ENCODE peak calls at places on chromosomes 7 and 10, in ten cellular contexts. N is EL; U is HTR-8/SVneo; J is activated naive CD4-positive, alpha-beta T cell; F is heart right ventricle; Q is stomach; G is left ventricle myocardium superior; H is stimulated activated CD8-positive, alpha-beta memory T cell treated with anti-CD3 and anti-CD28 coated beads, Interleukin-2, amount 100 ng/mL, for 48 hours; Y is retina; M is CD8-positive, alpha-beta T cell. K is an unnamed sample.
A peak's percentile ranks its signal among the peaks of the same experiment; 100 is the strongest.

GRCh38 chr7:16293669-16294425 is 127.5 kb downstream of the CRPPA start:
- DNase-seq in N (no peak), U (no peak), J (no peak), F (no peak), Q (no peak), G (no peak), H (no peak), Y (no peak), M (no peak), K (no peak)

GRCh38 chr10:132434405-132435005 is 37.5 kb downstream of the PWWP2B start:
- DNase-seq in N (no peak), U (no peak), J (no peak), F (peak; percentile 65), Q (no peak), G (peak; percentile 79), H (peak; percentile 52), Y (no peak), M (peak; percentile 47), K (no peak)

GRCh38 chr7:44044315-44045225 is at the start of gene DBNL:
- DNase-seq in N (peak; percentile 90), U (peak; percentile 93), J (peak; percentile 84), F (peak; percentile 96), Q (peak; percentile 97), G (peak; percentile 98), H (peak; percentile 93), Y (peak; percentile 94), M (peak; percentile 90), K (peak; percentile 95)

GRCh38 chr7:45626441-45627430 is 52.6 kb downstream of the ADCY1 start:
- DNase-seq in N (no peak), U (no peak), J (no peak), F (no peak), Q (no peak), G (no peak), H (no peak), Y (no peak), M (no peak), K (peak; percentile 24)

GRCh38 chr7:26704786-26705185 is 159.6 kb downstream of the SKAP2 start:
- DNase-seq in N (peak; percentile 4), U (no peak), J (no peak), F (no peak), Q (no peak), G (no peak), H (no peak), Y (no peak), M (no peak), K (no peak)

GRCh38 chr7:2523941-2524807 is 4.6 kb downstream of the LFNG start:
- DNase-seq in N (peak; percentile 78), U (peak; percentile 83), J (no peak), F (peak; percentile 87), Q (peak; percentile 97), G (peak; percentile 89), H (no peak), Y (peak; percentile 87), M (no peak), K (peak; percentile 88)

GRCh38 chr7:46494026-46494425 is 573.0 kb upstream of the IGFBP3 start:
- DNase-seq in N (peak; percentile 80), U (no peak), J (no peak), F (no peak), Q (no peak), G (no peak), H (no peak), Y (no peak), M (no peak), K (no peak)

GRCh38 chr10:28444031-28444430 is 88.9 kb upstream of the WAC start:
- DNase-seq in N (no peak), U (no peak), J (no peak), F (no peak), Q (no peak), G (no peak), H (no peak), Y (no peak), M (no peak), K (no peak)

GRCh38 chr10:110775022-110775379 is 96.7 kb upstream of the PDCD4 start:
- DNase-seq in N (no peak), U (no peak), J (no peak), F (no peak), Q (no peak), G (no peak), H (no peak), Y (no peak), M (no peak), K (no peak)

GRCh38 chr7:84490661-84491060 is 296.1 kb upstream of the SEMA3A start:
- DNase-seq in N (peak; percentile 81), U (no peak), J (no peak), F (no peak), Q (no peak), G (no peak), H (no peak), Y (peak; percentile 46), M (no peak), K (no peak)

GRCh38 chr7:23938937-23939552 is 229.0 kb downstream of the STK31 start:
- DNase-seq in N (peak; percentile 60), U (peak; percentile 48), J (no peak), F (no peak), Q (peak; percentile 56), G (no peak), H (no peak), Y (peak; percentile 30), M (no peak), K (peak; percentile 49)

GRCh38 chr7:29945259-29945809 is 44.3 kb downstream of the SCRN1 start:
- DNase-seq in N (no peak), U (no peak), J (no peak), F (no peak), Q (no peak), G (no peak), H (no peak), Y (no peak), M (no peak), K (no peak)

GRCh38 chr10:61140765-61141392 is 196.9 kb upstream of the RHOBTB1 start:
- DNase-seq in N (peak; percentile 65), U (peak; percentile 22), J (no peak), F (peak; percentile 40), Q (peak; percentile 37), G (no peak), H (no peak), Y (peak; percentile 32), M (no peak), K (peak; percentile 51)

GRCh38 chr7:13844954-13845353 is 144.5 kb downstream of the ETV1 start:
- DNase-seq in N (no peak), U (no peak), J (no peak), F (no peak), Q (no peak), G (no peak), H (no peak), Y (no peak), M (no peak), K (no peak)

GRCh38 chr7:28732037-28732869 is 225.9 kb downstream of the TRIL start:
- DNase-seq in N (peak; percentile 39), U (no peak), J (no peak), F (no peak), Q (no peak), G (no peak), H (no peak), Y (no peak), M (no peak), K (no peak)

GRCh38 chr10:8044331-8044907 is 10.1 kb upstream of the GATA3 start:
- DNase-seq in N (no peak), U (no peak), J (no peak), F (no peak), Q (no peak), G (no peak), H (no peak), Y (peak; percentile 27), M (no peak), K (no peak)

GRCh38 chr10:78319371-78319770 is 285.7 kb downstream of the RPS24 start:
- DNase-seq in N (no peak), U (no peak), J (no peak), F (no peak), Q (no peak), G (no peak), H (no peak), Y (no peak), M (no peak), K (no peak)

GRCh38 chr10:52314822-52315552 is 906 bp downstream of the DKK1 start:
- DNase-seq in N (peak; percentile 68), U (no peak), J (no peak), F (no peak), Q (no peak), G (peak; percentile 26), H (no peak), Y (peak; percentile 26), M (no peak), K (peak; percentile 58)

GRCh38 chr10:125064681-125065492 is 95.5 kb downstream of the CTBP2 start:
- DNase-seq in N (peak; percentile 74), U (no peak), J (no peak), F (no peak), Q (no peak), G (no peak), H (no peak), Y (no peak), M (no peak), K (no peak)

GRCh38 chr10:112564337-112564736 is 117.3 kb downstream of the VTI1A start:
- DNase-seq in N (no peak), U (no peak), J (no peak), F (no peak), Q (no peak), G (no peak), H (no peak), Y (no peak), M (no peak), K (no peak)

GRCh38 chr10:12617205-12618175 is 268.1 kb downstream of the CAMK1D start:
- DNase-seq in N (no peak), U (no peak), J (no peak), F (no peak), Q (no peak), G (no peak), H (no peak), Y (no peak), M (no peak), K (no peak)

GRCh38 chr10:85228726-85229125 is 900.3 kb downstream of the CCSER2 start:
- DNase-seq in N (no peak), U (no peak), J (no peak), F (no peak), Q (no peak), G (no peak), H (no peak), Y (no peak), M (no peak), K (no peak)

K was measured in SJSA1.